ENCODE peak calls at places on chromosomes 13 and 19, in nine cellular contexts. Y, N, L, B, Z, K, I, A and H are unnamed samples.

GRCh38 chr19:9498183-9498902 is at the start of gene ZNF560:
- DNase-seq in Y (no peak), K (no peak), I (no peak), Z (no peak), B (no peak), L (peak), N (no peak), A (peak), H (no peak)

GRCh38 chr19:1018393-1018792 is 2.5 kb downstream of the TMEM259 start:
- DNase-seq in N (no peak), B (no peak), K (no peak), Z (no peak), L (no peak), Y (no peak), I (no peak), A (no peak), H (no peak)

GRCh38 chr13:53013113-53013512 is 15.5 kb upstream of the OLFM4 start:
- DNase-seq in B (no peak), I (no peak), N (no peak), Y (no peak), K (no peak), Z (no peak), L (no peak), A (no peak), H (no peak)

GRCh38 chr19:50870417-50871089 is 2.7 kb upstream of the KLK2 start:
- DNase-seq in N (no peak), Z (no peak), Y (peak), I (no peak), L (no peak), B (no peak), A (peak), K (peak), H (no peak)

GRCh38 chr13:19592657-19593175 is 31.4 kb upstream of the TPTE2 start:
- DNase-seq in A (no peak), Y (no peak), B (no peak), Z (no peak), L (no peak), N (no peak), I (no peak), K (no peak), H (no peak)

GRCh38 chr19:49343127-49343526 is 7.9 kb downstream of the CD37 start:
- DNase-seq in Z (peak), Y (peak), L (no peak), I (no peak), K (no peak), N (no peak), A (no peak), B (no peak), H (no peak)

GRCh38 chr19:4606921-4607678 is 32.2 kb upstream of the TNFAIP8L1 start:
- DNase-seq in B (no peak), A (peak), L (no peak), Z (no peak), K (peak), Y (no peak), I (peak), N (no peak), H (peak)

GRCh38 chr19:10402441-10403038 is 802 bp downstream of the CDC37 start:
- DNase-seq in N (no peak), L (peak), B (no peak), A (no peak), Y (no peak), K (no peak), Z (no peak), I (peak), H (no peak)

GRCh38 chr19:40365613-40366401 is 17.3 kb downstream of the PLD3 start:
- DNase-seq in N (peak), K (peak), B (peak), L (peak), Z (peak), A (peak), I (peak), Y (peak), H (peak)

GRCh38 chr13:102978168-102978567 is 88.0 kb downstream of the SLC10A2 start:
- DNase-seq in Y (peak), B (no peak), A (no peak), L (peak), N (no peak), Z (no peak), K (no peak), I (no peak), H (no peak)

GRCh38 chr19:12648088-12648487 is 18.5 kb downstream of the MAN2B1 start:
- DNase-seq in B (no peak), Y (no peak), N (no peak), I (no peak), Z (no peak), K (peak), L (no peak), A (no peak), H (no peak)

GRCh38 chr13:92317066-92317465 is 909.5 kb upstream of the GPC6 start:
- DNase-seq in Z (no peak), I (no peak), B (no peak), L (peak), N (no peak), A (no peak), Y (no peak), K (no peak), H (no peak)

GRCh38 chr13:39105110-39105509 is 66.9 kb downstream of the NHLRC3 start:
- DNase-seq in Y (no peak), K (no peak), B (no peak), A (no peak), L (peak), Z (no peak), I (no peak), N (no peak), H (no peak)

GRCh38 chr13:24680258-24680920 is at the start of gene ATP12A:
- DNase-seq in L (no peak), K (peak), B (no peak), A (peak), N (no peak), Y (peak), I (no peak), Z (no peak), H (no peak)

GRCh38 chr19:10262771-10263170 is 8.1 kb upstream of the ICAM1 start:
- DNase-seq in K (no peak), Z (no peak), A (no peak), I (no peak), B (no peak), Y (no peak), N (no peak), L (peak), H (no peak)

GRCh38 chr19:46783670-46784069 is 4.7 kb downstream of the SLC1A5 start:
- DNase-seq in A (no peak), I (no peak), Y (no peak), B (no peak), K (no peak), N (no peak), L (no peak), Z (no peak), H (no peak)

GRCh38 chr19:40693150-40693788 is 2.8 kb upstream of the NUMBL start:
- DNase-seq in Z (no peak), K (no peak), Y (no peak), N (no peak), I (no peak), L (no peak), B (no peak), A (no peak), H (no peak)

GRCh38 chr19:47324502-47324901 is 7.5 kb upstream of the C5AR2 start:
- DNase-seq in L (no peak), I (no peak), Z (no peak), Y (no peak), B (peak), K (peak), A (no peak), N (no peak), H (no peak)

GRCh38 chr19:53365899-53366493 is 491 bp downstream of the ZNF525 start:
- DNase-seq in K (peak), Y (peak), Z (no peak), I (peak), B (no peak), N (no peak), L (no peak), A (no peak), H (no peak)

GRCh38 chr19:24000656-24001055 is 86.0 kb downstream of the ZNF726 start:
- DNase-seq in Z (no peak), Y (no peak), A (no peak), I (no peak), L (no peak), N (no peak), K (no peak), B (no peak), H (no peak)

GRCh38 chr13:35768126-35768525 is 291.6 kb upstream of the MAB21L1 start:
- DNase-seq in Z (no peak), K (no peak), Y (no peak), N (no peak), L (no peak), B (no peak), A (no peak), I (no peak), H (no peak)

GRCh38 chr13:62598708-62599107 is 1183.1 kb upstream of the PCDH20 start:
- DNase-seq in N (no peak), I (no peak), Y (no peak), B (no peak), A (no peak), Z (no peak), K (no peak), L (no peak), H (no peak)

GRCh38 chr19:13260883-13261653 is 110.9 kb downstream of the IER2 start:
- DNase-seq in I (no peak), A (no peak), N (no peak), Z (peak), L (peak), Y (peak), K (no peak), B (peak), H (no peak)

GRCh38 chr13:79637086-79637763 is 156.3 kb downstream of the NDFIP2 start:
- DNase-seq in N (no peak), A (no peak), Z (no peak), L (peak), K (peak), Y (no peak), I (peak), B (no peak), H (no peak)

GRCh38 chr19:39413903-39414608 is 1.6 kb downstream of the PLEKHG2 start:
- DNase-seq in B (peak), N (no peak), Z (no peak), L (no peak), I (peak), K (no peak), Y (no peak), A (peak), H (no peak)

GRCh38 chr13:108225440-108225839 is 7.2 kb downstream of the ABHD13 start:
- DNase-seq in B (no peak), L (no peak), Y (peak), N (no peak), A (no peak), Z (no peak), K (no peak), I (no peak), H (no peak)

DNA sequence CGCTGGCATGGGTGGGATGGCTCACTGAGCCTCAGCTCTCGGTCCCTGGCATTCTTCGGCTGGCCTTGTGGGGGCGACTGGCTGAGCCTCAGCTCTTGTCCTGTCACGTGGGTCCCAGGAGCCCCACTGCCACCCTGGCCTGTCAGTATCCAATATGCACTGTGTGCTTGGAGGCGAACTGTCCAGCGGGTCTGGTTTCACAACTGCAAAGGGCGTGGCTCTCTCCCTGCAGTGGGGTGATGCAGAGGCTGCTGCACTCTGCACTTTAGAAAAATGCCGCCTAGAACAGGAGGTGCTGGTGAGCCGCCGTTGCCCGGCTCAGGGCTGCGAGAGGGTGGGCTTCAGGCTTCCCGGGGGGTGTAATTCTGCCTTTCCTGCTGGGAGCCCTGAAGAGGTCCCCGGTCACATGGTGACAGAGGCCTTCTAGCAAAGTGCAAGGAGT is 17.0 kb upstream of the TMEM255B start:
- DNase-seq in L (peak), B (peak), A (no peak), I (no peak), Y (no peak), K (peak), Z (no peak), N (no peak), H (no peak)
- TF ChIP-seq CTCF in L (peak), B (no peak), A (no peak), I (no peak), Y (no peak), K (no peak), Z (no peak), N (no peak), H (peak)

GRCh38 chr13:61030445-61030844 is 385.2 kb downstream of the PCDH20 start:
- DNase-seq in I (no peak), Y (no peak), B (no peak), N (no peak), K (no peak), A (no peak), L (no peak), Z (no peak), H (no peak)
- TF ChIP-seq CTCF in I (no peak), Y (no peak), B (no peak), N (no peak), K (no peak), A (no peak), L (no peak), Z (no peak), H (no peak)

GRCh38 chr13:73273737-73274136 is 214.9 kb downstream of the KLF5 start:
- DNase-seq in I (no peak), Z (no peak), Y (no peak), N (no peak), L (peak), B (no peak), A (no peak), K (no peak), H (no peak)

GRCh38 chr13:73273276-73273675 is 214.5 kb downstream of the KLF5 start:
- DNase-seq in K (no peak), Z (no peak), Y (no peak), L (no peak), A (no peak), N (no peak), B (no peak), I (no peak), H (no peak)

GRCh38 chr13:73274147-73274546 is 215.3 kb downstream of the KLF5 start:
- DNase-seq in B (no peak), A (no peak), N (no peak), L (peak), Y (no peak), Z (no peak), K (no peak), I (no peak), H (no peak)

GRCh38 chr13:73272831-73273230 is 214.0 kb downstream of the KLF5 start:
- DNase-seq in K (no peak), N (no peak), I (no peak), L (no peak), A (no peak), Y (no peak), Z (no peak), B (no peak), H (no peak)

GRCh38 chr13:73275163-73275562 is 216.4 kb downstream of the KLF5 start:
- DNase-seq in Z (no peak), B (no peak), L (no peak), K (no peak), A (no peak), I (no peak), N (no peak), Y (no peak), H (no peak)
- TF ChIP-seq CTCF in Z (no peak), B (no peak), L (no peak), K (no peak), A (no peak), I (no peak), N (no peak), Y (no peak), H (peak)

DNA sequence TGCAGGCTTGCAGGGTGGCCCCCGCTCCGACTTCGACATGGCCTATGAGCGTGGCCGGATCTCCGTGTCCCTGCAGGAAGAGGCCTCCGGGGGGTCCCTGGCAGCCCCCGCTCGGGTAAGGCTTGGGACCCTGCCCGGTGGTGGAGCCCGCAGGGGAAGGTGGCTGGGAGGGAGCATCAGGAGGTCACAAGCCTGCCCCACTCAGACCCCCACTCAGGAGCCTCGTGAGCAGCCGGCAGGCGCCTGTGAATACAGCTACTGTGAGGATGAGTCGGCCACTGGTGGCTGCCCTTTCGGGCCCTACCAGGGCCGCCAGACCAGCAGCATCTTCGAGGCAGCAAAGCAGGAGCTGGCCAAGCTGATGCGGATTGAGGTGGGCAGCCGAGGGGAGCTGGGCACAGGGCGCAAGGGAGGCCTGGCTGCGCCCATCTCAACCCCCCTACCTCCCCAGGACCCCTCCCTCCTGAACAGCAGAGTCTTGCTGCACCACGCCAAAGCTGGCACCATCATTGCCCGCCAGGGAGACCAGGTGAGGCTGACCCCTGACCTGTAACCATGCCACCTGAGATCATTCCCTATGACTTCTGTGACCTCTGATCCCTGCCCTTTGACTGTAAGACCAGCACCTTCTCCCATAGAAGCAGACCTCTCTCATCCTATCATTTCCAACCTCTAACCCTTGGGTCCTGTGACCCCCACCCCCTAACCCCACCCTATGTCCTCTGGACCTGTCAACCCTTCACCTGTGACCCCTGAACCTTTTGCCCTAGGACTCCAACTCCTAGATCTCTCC is 7.2 kb downstream of the PNPLA6 start:
- DNase-seq in Z (no peak), B (no peak), L (no peak), K (no peak), N (no peak), Y (no peak), I (no peak), A (no peak), H (no peak)
- TF ChIP-seq CTCF in Z (no peak), B (no peak), L (no peak), K (no peak), N (no peak), Y (no peak), I (no peak), A (no peak), H (no peak)

GRCh38 chr13:95349267-95349666 is 48.0 kb upstream of the ABCC4 start:
- DNase-seq in N (no peak), B (no peak), L (peak), K (no peak), Y (no peak), A (no peak), Z (no peak), I (no peak), H (no peak)

GRCh38 chr13:95354680-95355487 is 53.6 kb upstream of the ABCC4 start:
- DNase-seq in A (no peak), Y (no peak), I (no peak), B (no peak), K (peak), Z (no peak), N (no peak), L (peak), H (no peak)

GRCh38 chr13:95354156-95354555 is 52.9 kb upstream of the ABCC4 start:
- DNase-seq in N (no peak), B (no peak), A (no peak), Z (no peak), I (no peak), K (no peak), L (no peak), Y (no peak), H (no peak)

GRCh38 chr13:95355491-95355890 is 54.2 kb upstream of the ABCC4 start:
- DNase-seq in B (no peak), A (no peak), N (no peak), L (peak), Z (no peak), Y (no peak), K (no peak), I (no peak), H (no peak)

GRCh38 chr13:95352486-95352885 is 51.2 kb upstream of the ABCC4 start:
- DNase-seq in N (no peak), B (no peak), I (no peak), Y (no peak), L (no peak), A (no peak), K (no peak), Z (no peak), H (no peak)
- TF ChIP-seq CTCF in N (no peak), B (no peak), I (no peak), Y (no peak), L (no peak), A (no peak), K (no peak), Z (no peak), H (no peak)

DNA sequence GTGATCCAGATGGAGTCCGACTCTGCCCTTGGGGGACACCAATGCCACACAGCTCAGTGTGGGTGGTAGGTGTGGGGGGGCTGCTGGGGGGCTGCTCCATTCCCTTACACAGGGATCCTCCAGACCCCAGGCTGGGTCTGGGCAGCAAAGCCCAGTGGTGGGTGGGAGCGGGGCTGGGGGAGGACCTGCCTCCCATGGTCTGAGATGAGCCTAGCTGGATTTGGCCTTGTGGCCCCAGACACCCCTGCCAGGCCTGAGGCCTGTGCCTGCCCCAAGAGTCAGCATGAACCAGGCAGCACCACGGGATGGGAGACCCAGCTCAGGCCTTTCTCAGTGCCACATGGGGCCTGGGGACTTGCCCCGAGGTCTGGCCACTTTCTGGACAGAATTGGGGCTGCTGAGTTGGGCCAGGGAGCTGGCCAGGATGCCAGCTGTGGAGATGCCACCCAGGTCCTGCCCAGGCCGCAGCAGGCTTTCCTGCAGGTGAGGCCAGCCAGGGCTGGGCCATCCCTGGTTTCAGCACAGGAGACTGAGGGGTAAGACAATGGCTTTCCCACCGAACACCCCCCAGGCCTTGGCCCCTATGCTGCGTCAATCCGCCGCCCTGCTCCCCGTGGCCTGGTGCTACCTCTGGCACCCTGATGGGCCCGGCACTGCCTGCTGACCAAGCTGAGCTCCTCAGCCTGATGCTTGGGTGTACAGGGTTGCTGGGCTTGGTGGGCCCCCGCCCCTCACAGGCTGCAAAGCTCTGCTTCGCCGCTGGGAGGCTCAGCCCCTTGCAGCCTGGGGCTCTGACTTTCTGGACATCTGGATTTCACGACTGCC is 24.2 kb downstream of the CEBPG start:
- DNase-seq in L (no peak), I (no peak), A (no peak), Z (no peak), N (no peak), K (peak), B (no peak), Y (no peak), H (no peak)
- TF ChIP-seq CTCF in L (peak), I (no peak), A (peak), Z (no peak), N (no peak), K (no peak), B (no peak), Y (no peak), H (peak)

DNA sequence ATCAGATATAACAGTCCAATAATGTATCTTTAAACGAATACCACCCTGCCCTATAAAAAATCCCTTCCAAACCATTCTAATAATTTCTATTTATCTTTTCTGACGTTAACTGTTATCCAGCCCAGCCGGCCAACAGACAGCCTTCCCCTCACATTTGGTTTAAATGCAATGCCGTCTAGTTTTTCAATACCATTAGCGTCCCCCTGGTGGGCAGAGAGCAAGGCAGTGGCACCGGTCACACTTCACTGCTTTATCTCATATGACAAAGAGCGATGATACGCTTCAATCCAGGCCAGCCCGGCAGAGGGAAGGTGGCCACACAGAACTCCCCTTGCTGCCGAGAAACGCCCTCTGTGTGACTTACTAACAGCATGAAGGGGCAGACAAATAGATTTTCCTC is 402.1 kb upstream of the ZNF507 start:
- DNase-seq in Z (no peak), A (no peak), K (no peak), N (no peak), I (no peak), L (no peak), B (no peak), Y (no peak), H (no peak)
- TF ChIP-seq CTCF in Z (no peak), A (peak), K (no peak), N (no peak), I (no peak), L (no peak), B (no peak), Y (no peak), H (peak)